ENCODE peak calls at places on chromosomes 5 and 9, in five cellular contexts. O is HCT116; T is cardiac muscle cell; G is psoas muscle; W is effector memory CD4-positive, alpha-beta T cell. D is an unnamed sample.

GRCh38 chr9:136902259-136902821 is 16.0 kb downstream of the TRAF2 start:
- DNase-seq in O (no peak), T (peak; percentile 27), G (peak; percentile 59), W (peak; percentile 82), D (peak; percentile 77)

GRCh38 chr5:177328545-177329231 is 17.0 kb upstream of the MXD3 start:
- DNase-seq in O (no peak), T (no peak), G (no peak), W (no peak), D (no peak)

GRCh38 chr9:130746434-130747212 is 53.0 kb downstream of the EXOSC2 start:
- DNase-seq in O (no peak), T (peak; percentile 39), G (no peak), W (no peak), D (no peak)

GRCh38 chr9:136653323-136654064 is 9.2 kb upstream of the EGFL7 start:
- DNase-seq in O (no peak), T (no peak), G (no peak), W (no peak), D (no peak)

GRCh38 chr5:142587354-142587965 is 98.4 kb downstream of the FGF1 start:
- DNase-seq in O (peak; percentile 12), T (peak; percentile 65), G (no peak), W (no peak), D (no peak)

GRCh38 chr9:126421567-126422428 is 95.2 kb downstream of the MVB12B start:
- DNase-seq in O (no peak), T (no peak), G (peak; percentile 39), W (no peak), D (no peak)

GRCh38 chr9:72060513-72060912 is at the start of gene C9orf57:
- DNase-seq in O (no peak), T (no peak), G (no peak), W (no peak), D (no peak)

GRCh38 chr9:91558879-91559278 is 135.2 kb upstream of the NFIL3 start:
- DNase-seq in O (no peak), T (peak; percentile 55), G (no peak), W (no peak), D (no peak)

GRCh38 chr5:125006011-125006685 is 259.7 kb upstream of the ZNF608 start:
- DNase-seq in O (no peak), T (no peak), G (no peak), W (no peak), D (no peak)

GRCh38 chr9:10925896-10926295 is 313.1 kb upstream of the PTPRD start:
- DNase-seq in O (no peak), T (no peak), G (no peak), W (no peak), D (no peak)

GRCh38 chr9:107068581-107068980 is 205.6 kb downstream of the ZNF462 start:
- DNase-seq in O (no peak), T (no peak), G (no peak), W (no peak), D (no peak)

GRCh38 chr9:109036744-109037680 is 23.7 kb upstream of the CTNNAL1 start:
- DNase-seq in O (no peak), T (peak; percentile 32), G (no peak), W (no peak), D (no peak)

GRCh38 chr9:78261403-78262001 is 25.6 kb downstream of the CEP78 start:
- DNase-seq in O (peak; percentile 8), T (peak; percentile 60), G (no peak), W (no peak), D (no peak)

GRCh38 chr5:81393783-81394718 is at the start of gene ACOT12:
- DNase-seq in O (no peak), T (peak; percentile 36), G (no peak), W (no peak), D (no peak)

GRCh38 chr5:133467712-133468463 is 144.5 kb downstream of the FSTL4 start:
- DNase-seq in O (no peak), T (no peak), G (no peak), W (no peak), D (no peak)

GRCh38 chr9:125649315-125649714 is 57.7 kb downstream of the MAPKAP1 start:
- DNase-seq in O (peak; percentile 74), T (peak; percentile 65), G (peak; percentile 27), W (no peak), D (no peak)

GRCh38 chr9:135905380-135906282 is 1.7 kb downstream of the CAMSAP1 start:
- DNase-seq in O (peak; percentile 53), T (no peak), G (no peak), W (no peak), D (no peak)

GRCh38 chr5:159442210-159442850 is 112.0 kb upstream of the IL12B start:
- DNase-seq in O (no peak), T (no peak), G (no peak), W (no peak), D (no peak)

GRCh38 chr5:57900356-57900944 is 417.8 kb upstream of the ACTBL2 start:
- DNase-seq in O (no peak), T (no peak), G (no peak), W (no peak), D (no peak)

GRCh38 chr5:147746986-147747385 is 35.5 kb downstream of the JAKMIP2 start:
- DNase-seq in O (no peak), T (no peak), G (no peak), W (no peak), D (no peak)

GRCh38 chr9:34553511-34554021 is 30.8 kb upstream of the ENHO start:
- DNase-seq in O (no peak), T (no peak), G (no peak), W (no peak), D (no peak)

GRCh38 chr9:36865731-36866635 is 168.1 kb downstream of the PAX5 start:
- DNase-seq in O (no peak), T (no peak), G (no peak), W (no peak), D (no peak)

GRCh38 chr5:59218424-59219045 is 635.7 kb downstream of the RAB3C start:
- DNase-seq in O (no peak), T (peak; percentile 30), G (no peak), W (no peak), D (no peak)

GRCh38 chr9:34457266-34458012 is 931 bp downstream of the FAM219A start:
- DNase-seq in O (no peak), T (peak; percentile 74), G (peak; percentile 78), W (no peak), D (peak; percentile 13)

GRCh38 chr5:171521679-171522078 is 102.2 kb downstream of the FGF18 start:
- DNase-seq in O (no peak), T (no peak), G (no peak), W (no peak), D (no peak)

GRCh38 chr5:156474251-156474650 is 147.3 kb downstream of the SGCD start:
- DNase-seq in O (no peak), T (peak; percentile 52), G (peak; percentile 28), W (no peak), D (no peak)

GRCh38 chr5:113917997-113918396 is 404.5 kb downstream of the YTHDC2 start:
- DNase-seq in O (no peak), T (no peak), G (no peak), W (no peak), D (no peak)

GRCh38 chr5:172932313-172933017 is 26.8 kb upstream of the RPL26L1 start:
- DNase-seq in O (peak; percentile 10), T (peak; percentile 77), G (peak; percentile 78), W (peak; percentile 53), D (peak; percentile 65)
- H3K4me3 ChIP-seq in O (no peak overlapping the region), T (no peak overlapping the region), G (no peak overlapping the region), W (no peak overlapping the region), D (no peak overlapping the region)

DNA sequence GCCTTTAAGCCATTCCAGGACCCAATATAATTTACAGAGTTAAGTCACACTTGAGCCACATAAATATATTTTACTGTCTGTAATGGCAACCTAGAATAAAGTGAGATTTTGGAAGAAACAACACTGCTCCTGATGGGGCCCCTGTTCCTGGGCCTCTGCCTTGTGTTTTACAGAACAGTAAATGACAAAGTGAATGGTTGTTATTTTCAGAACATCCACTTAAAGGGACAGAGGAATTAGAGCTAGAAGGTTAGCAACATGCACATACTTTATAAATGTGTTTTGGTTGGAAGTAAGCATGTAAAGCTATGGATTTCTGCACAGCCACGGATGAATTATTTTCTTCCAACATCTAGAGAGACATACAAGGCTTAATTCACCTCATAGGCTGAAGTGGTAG is 3.6 kb downstream of the PTGER4 start:
- DNase-seq in O (no peak), T (no peak), G (no peak), W (no peak), D (no peak)
- H3K4me1 ChIP-seq in O (peaks cover 2% of the 10 kb centered on the region), T (peaks cover 13% of the 10 kb centered on the region), G (no peaks in the 10 kb centered on the region), W (peaks cover 7% of the 10 kb centered on the region), D (peaks cover 17% of the 10 kb centered on the region)

DNA sequence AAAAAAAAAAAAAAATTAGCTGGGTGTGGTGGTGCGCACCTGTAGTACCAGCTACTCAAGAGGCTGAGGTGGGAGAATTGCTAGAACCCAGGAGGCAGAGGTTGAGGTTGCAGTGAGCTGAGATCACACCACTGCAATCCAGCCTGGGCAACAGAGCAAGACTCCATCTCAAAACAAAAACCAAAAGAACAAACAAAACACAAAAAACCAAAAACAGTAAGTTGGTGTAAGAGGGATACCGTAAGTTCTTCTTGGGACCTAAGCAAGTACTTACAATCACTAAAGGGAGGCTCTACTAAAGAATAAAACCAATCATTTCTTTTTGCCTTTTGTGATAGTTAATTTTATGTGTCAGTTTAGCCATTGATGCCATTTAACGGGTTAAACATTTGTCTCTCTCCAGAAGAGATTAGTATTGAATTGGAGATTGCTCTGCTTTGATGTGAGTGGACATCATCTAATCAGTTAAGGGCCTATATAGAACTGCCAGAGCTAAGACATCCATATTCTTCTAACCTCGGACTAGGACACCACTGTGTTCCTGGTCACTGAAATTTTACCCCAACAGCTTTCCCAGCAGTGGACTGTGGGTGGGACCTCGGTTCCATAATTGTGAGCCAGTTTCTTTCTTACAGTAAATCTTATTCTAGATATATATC is 10.5 kb upstream of the ETF1 start:
- DNase-seq in O (no peak), T (no peak), G (no peak), W (no peak), D (no peak)
- H3K27ac ChIP-seq in O (no peak overlapping the region), T (peak overlapping the region; percentile 44), G (no peak overlapping the region), W (no peak overlapping the region), D (no peak overlapping the region)

GRCh38 chr5:12488161-12488560 is 583.9 kb upstream of the CTNND2 start:
- DNase-seq in O (no peak), T (no peak), G (no peak), W (no peak), D (no peak)
- H3K4me3 ChIP-seq in O (no peak overlapping the region), T (no peak overlapping the region), G (no peak overlapping the region), W (no peak overlapping the region), D (no peak overlapping the region)